ENCODE peak calls at places on chromosomes 7 and 10, in five cellular contexts. T is psoas muscle, R is OCI-LY7, V is bronchial epithelial cell, G is suprapubic skin. B is an unnamed sample.

GRCh38 chr7:100681491-100682227 is 8.1 kb downstream of the GNB2 start:
- DNase-seq in T (no peak), R (no peak), V (no peak), G (no peak), B (no peak)

GRCh38 chr7:128003179-128003578 is 28.1 kb downstream of the LRRC4 start:
- DNase-seq in T (no peak), R (peak; percentile 37), V (no peak), G (no peak), B (peak; percentile 15)

GRCh38 chr10:24625778-24626177 is 97.9 kb downstream of the ARHGAP21 start:
- DNase-seq in T (no peak), R (no peak), V (no peak), G (no peak), B (no peak)

GRCh38 chr7:5217396-5217795 is 27.4 kb downstream of the WIPI2 start:
- DNase-seq in T (no peak), R (no peak), V (no peak), G (peak; percentile 21), B (no peak)

GRCh38 chr10:77422491-77423338 is 214.9 kb downstream of the KCNMA1 start:
- DNase-seq in T (no peak), R (no peak), V (no peak), G (no peak), B (no peak)

GRCh38 chr7:129225206-129225930 is 538 bp downstream of the AHCYL2 start:
- DNase-seq in T (peak; percentile 77), R (peak; percentile 71), V (peak; percentile 47), G (peak; percentile 80), B (no peak)

GRCh38 chr10:125034671-125035070 is 92.7 kb downstream of the ZRANB1 start:
- DNase-seq in T (no peak), R (no peak), V (no peak), G (no peak), B (no peak)

GRCh38 chr10:75121322-75121721 is 9.9 kb downstream of the SAMD8 start:
- DNase-seq in T (no peak), R (no peak), V (no peak), G (no peak), B (no peak)

GRCh38 chr7:141073173-141073640 is 657 bp upstream of the TMEM178B start:
- DNase-seq in T (peak; percentile 75), R (no peak), V (no peak), G (no peak), B (peak; percentile 32)

GRCh38 chr7:76220185-76221057 is 18.7 kb downstream of the SRRM3 start:
- DNase-seq in T (no peak), R (no peak), V (no peak), G (no peak), B (no peak)

GRCh38 chr7:158325530-158326381 is 261.9 kb downstream of the PTPRN2 start:
- DNase-seq in T (no peak), R (no peak), V (peak; percentile 95), G (no peak), B (no peak)

GRCh38 chr10:35398355-35398754 is 62.0 kb downstream of the CCNY start:
- DNase-seq in T (no peak), R (no peak), V (no peak), G (no peak), B (no peak)
- TF ChIP-seq CTCF in T (no peak), R (no peak), V (no peak), G (no peak), B (no peak)

DNA sequence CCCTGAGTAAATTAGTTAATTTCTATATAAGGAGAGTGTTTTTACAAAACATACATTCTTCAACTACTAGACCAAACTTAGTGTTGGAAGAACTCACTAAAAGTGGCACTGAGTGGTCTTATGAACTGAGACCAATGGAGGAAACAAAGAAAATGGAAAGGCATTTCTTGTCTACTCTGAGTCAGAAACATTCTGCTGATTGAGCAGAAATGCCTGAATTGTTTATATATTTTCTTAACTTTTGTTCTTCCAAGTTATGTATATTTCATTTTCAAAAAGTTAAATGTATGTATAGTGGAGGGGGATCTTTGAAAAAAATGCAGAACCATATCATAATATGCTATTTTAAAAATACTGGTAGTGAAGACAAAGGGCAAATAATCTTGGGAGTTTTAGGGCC is 320.7 kb downstream of the HGF start:
- DNase-seq in T (no peak), R (no peak), V (no peak), G (no peak), B (no peak)
- H3K4me3 ChIP-seq in T (no peak overlapping the region), R (no peak overlapping the region), V (no peak overlapping the region), G (no peak overlapping the region), B (no peak overlapping the region)

GRCh38 chr10:113950268-113950667 is 93.4 kb upstream of the ADRB1 start:
- DNase-seq in T (no peak), R (no peak), V (no peak), G (no peak), B (no peak)

GRCh38 chr10:113957013-113957412 is 86.7 kb upstream of the ADRB1 start:
- DNase-seq in T (no peak), R (no peak), V (peak; percentile 48), G (no peak), B (no peak)

GRCh38 chr10:113958631-113959382 is 84.9 kb upstream of the ADRB1 start:
- DNase-seq in T (no peak), R (no peak), V (peak; percentile 86), G (no peak), B (no peak)

GRCh38 chr10:113959383-113959760 is 84.3 kb upstream of the ADRB1 start:
- DNase-seq in T (no peak), R (peak; percentile 52), V (peak; percentile 39), G (no peak), B (peak; percentile 75)

GRCh38 chr10:113953505-113954272 is 90.0 kb upstream of the ADRB1 start:
- DNase-seq in T (no peak), R (peak; percentile 46), V (no peak), G (no peak), B (no peak)
- TF ChIP-seq CTCF in T (no peak), R (peak; percentile 62), V (no peak), G (no peak), B (peak; percentile 27)

GRCh38 chr10:62543981-62544380 is 169.8 kb downstream of the ZNF365 start:
- DNase-seq in T (no peak), R (no peak), V (no peak), G (no peak), B (no peak)

GRCh38 chr10:62543566-62543965 is 169.4 kb downstream of the ZNF365 start:
- DNase-seq in T (no peak), R (no peak), V (no peak), G (no peak), B (no peak)

GRCh38 chr10:62540389-62540788 is 166.2 kb downstream of the ZNF365 start:
- DNase-seq in T (no peak), R (peak; percentile 28), V (no peak), G (no peak), B (no peak)

GRCh38 chr10:62545155-62545554 is 171.0 kb downstream of the ZNF365 start:
- DNase-seq in T (no peak), R (no peak), V (no peak), G (no peak), B (no peak)

GRCh38 chr10:62541811-62542210 is 167.6 kb downstream of the ZNF365 start:
- DNase-seq in T (no peak), R (no peak), V (no peak), G (no peak), B (no peak)
- H3K4me3 ChIP-seq in T (no peak overlapping the region), R (no peak overlapping the region), V (no peak overlapping the region), G (no peak overlapping the region), B (no peak overlapping the region)

GRCh38 chr10:55628260-55628701 is 732.8 kb downstream of the ZWINT start:
- DNase-seq in T (no peak), R (no peak), V (no peak), G (peak; percentile 55), B (no peak)
- TF ChIP-seq CTCF in T (no peak), R (no peak), V (no peak), G (no peak), B (no peak)

GRCh38 chr7:94769726-94770125 is 113.8 kb upstream of the SGCE start:
- DNase-seq in T (no peak), R (no peak), V (no peak), G (no peak), B (no peak)
- H3K4me3 ChIP-seq in T (no peak overlapping the region), R (no peak overlapping the region), V (no peak overlapping the region), G (no peak overlapping the region), B (no peak overlapping the region)